ENCODE peak calls at places on chromosomes 13 and 19, in six cellular contexts. C is GM03348; B is SW 1271; W is HEK293T; D is stimulated activated CD8-positive, alpha-beta memory T cell treated with anti-CD3 and anti-CD28 coated beads, Interleukin-7, amount 100 ng/mL, for 1 hour; I is COR-L47. Y is an unnamed sample.

GRCh38 chr13:28636078-28636477 is 22.9 kb upstream of the POMP start:
- DNase-seq in W (no peak), D (no peak), I (no peak), C (peak), B (no peak), Y (no peak)

GRCh38 chr19:1503089-1503924 is 9.5 kb downstream of the ADAMTSL5 start:
- DNase-seq in W (peak), I (peak), B (no peak), D (peak), C (peak), Y (peak)

GRCh38 chr13:33167521-33167920 is 118.0 kb downstream of the STARD13 start:
- DNase-seq in I (no peak), D (no peak), C (no peak), B (no peak), W (no peak), Y (no peak)

GRCh38 chr13:41139296-41139966 is 6.8 kb upstream of the KBTBD6 start:
- DNase-seq in I (no peak), B (no peak), W (no peak), D (no peak), C (no peak), Y (no peak)

GRCh38 chr13:99417151-99417820 is 84.0 kb upstream of the TM9SF2 start:
- DNase-seq in I (no peak), D (no peak), C (no peak), W (no peak), B (no peak), Y (no peak)

GRCh38 chr19:47315125-47315821 is 5.6 kb downstream of the C5AR1 start:
- DNase-seq in I (no peak), D (no peak), B (peak), W (peak), C (peak), Y (no peak)

GRCh38 chr19:40613669-40614594 is 12.8 kb downstream of the LTBP4 start:
- DNase-seq in D (peak), W (peak), C (peak), B (peak), I (no peak), Y (peak)

GRCh38 chr13:101979825-101980224 is 422.0 kb downstream of the FGF14 start:
- DNase-seq in C (no peak), I (peak), B (no peak), D (no peak), W (no peak), Y (no peak)

GRCh38 chr19:17777840-17778620 is 16.9 kb upstream of the B3GNT3 start:
- DNase-seq in D (no peak), W (peak), C (peak), B (no peak), I (no peak), Y (peak)

GRCh38 chr13:112506046-112506445 is 81.9 kb downstream of the TUBGCP3 start:
- DNase-seq in C (no peak), B (no peak), I (no peak), D (no peak), W (no peak), Y (no peak)

GRCh38 chr13:102757006-102757405 is 16.6 kb downstream of the TEX30 start:
- DNase-seq in D (no peak), C (no peak), I (no peak), B (no peak), W (no peak), Y (no peak)

GRCh38 chr13:100811906-100812305 is 137.3 kb upstream of the TMTC4 start:
- DNase-seq in C (no peak), W (no peak), D (no peak), B (no peak), I (no peak), Y (no peak)

GRCh38 chr13:30991922-30992321 is 59.5 kb downstream of the TEX26 start:
- DNase-seq in D (no peak), I (no peak), C (no peak), W (no peak), B (no peak), Y (no peak)

GRCh38 chr19:50705422-50706019 is 14.1 kb downstream of the SHANK1 start:
- DNase-seq in I (no peak), D (no peak), C (peak), B (no peak), W (peak), Y (peak)

GRCh38 chr19:4098493-4098892 is 25.4 kb downstream of the MAP2K2 start:
- DNase-seq in I (no peak), B (no peak), C (no peak), D (no peak), W (no peak), Y (no peak)

GRCh38 chr19:50358483-50359431 is 6.7 kb downstream of the NAPSA start:
- DNase-seq in I (no peak), B (no peak), W (no peak), C (peak), D (peak), Y (no peak)

Y was measured in neural crest cell.